ENCODE peak calls at places on chromosomes 4 and X, in four cellular contexts. One of them, this sample, is unnamed.

GRCh38 chr4:140789752-140790151 is 33.6 kb upstream of the TBC1D9 start:
- DNase-seq in stimulated activated CD8-positive, alpha-beta memory T cell treated with anti-CD3 and anti-CD28 coated beads, Interleukin-7, amount 100 ng/mL, for 24 hours: no peak
- DNase-seq in HEK293T: no peak
- DNase-seq in glomerular endothelial cell: no peak
- DNase-seq in this sample: no peak

GRCh38 chr4:153161599-153161971 is 42.7 kb upstream of the TRIM2 start:
- DNase-seq in glomerular endothelial cell: no peak
- DNase-seq in stimulated activated CD8-positive, alpha-beta memory T cell treated with anti-CD3 and anti-CD28 coated beads, Interleukin-7, amount 100 ng/mL, for 24 hours: no peak
- DNase-seq in HEK293T: no peak
- DNase-seq in this sample: no peak

GRCh38 chr4:148286043-148286442 is 156.2 kb downstream of the NR3C2 start:
- DNase-seq in stimulated activated CD8-positive, alpha-beta memory T cell treated with anti-CD3 and anti-CD28 coated beads, Interleukin-7, amount 100 ng/mL, for 24 hours: no peak
- DNase-seq in HEK293T: no peak
- DNase-seq in glomerular endothelial cell: no peak
- DNase-seq in this sample: no peak

GRCh38 chr4:3107271-3108185 is 33.0 kb downstream of the HTT start:
- DNase-seq in stimulated activated CD8-positive, alpha-beta memory T cell treated with anti-CD3 and anti-CD28 coated beads, Interleukin-7, amount 100 ng/mL, for 24 hours: no peak
- DNase-seq in HEK293T: no peak
- DNase-seq in glomerular endothelial cell: no peak
- DNase-seq in this sample: no peak

GRCh38 chrX:48703642-48704481 is 7.3 kb downstream of the SUV39H1 start:
- DNase-seq in HEK293T: no peak
- DNase-seq in stimulated activated CD8-positive, alpha-beta memory T cell treated with anti-CD3 and anti-CD28 coated beads, Interleukin-7, amount 100 ng/mL, for 24 hours: no peak
- DNase-seq in glomerular endothelial cell: no peak
- DNase-seq in this sample: no peak

GRCh38 chrX:9542106-9542764 is 77.4 kb downstream of the TBL1X start:
- DNase-seq in HEK293T: peak
- DNase-seq in glomerular endothelial cell: no peak
- DNase-seq in stimulated activated CD8-positive, alpha-beta memory T cell treated with anti-CD3 and anti-CD28 coated beads, Interleukin-7, amount 100 ng/mL, for 24 hours: no peak
- DNase-seq in this sample: no peak

GRCh38 chr4:122104184-122104583 is 47.9 kb upstream of the BLTP1 start:
- DNase-seq in stimulated activated CD8-positive, alpha-beta memory T cell treated with anti-CD3 and anti-CD28 coated beads, Interleukin-7, amount 100 ng/mL, for 24 hours: no peak
- DNase-seq in glomerular endothelial cell: no peak
- DNase-seq in HEK293T: no peak
- DNase-seq in this sample: no peak

GRCh38 chr4:156948738-156949137 is 22.9 kb downstream of the PDGFC start:
- DNase-seq in HEK293T: peak
- DNase-seq in stimulated activated CD8-positive, alpha-beta memory T cell treated with anti-CD3 and anti-CD28 coated beads, Interleukin-7, amount 100 ng/mL, for 24 hours: no peak
- DNase-seq in glomerular endothelial cell: no peak
- DNase-seq in this sample: no peak

GRCh38 chr4:90580271-90580825 is 453.2 kb downstream of the CCSER1 start:
- DNase-seq in HEK293T: no peak
- DNase-seq in glomerular endothelial cell: no peak
- DNase-seq in stimulated activated CD8-positive, alpha-beta memory T cell treated with anti-CD3 and anti-CD28 coated beads, Interleukin-7, amount 100 ng/mL, for 24 hours: no peak
- DNase-seq in this sample: no peak

GRCh38 chr4:100340534-100341364 is 150.5 kb upstream of the DDIT4L start:
- DNase-seq in HEK293T: no peak
- DNase-seq in stimulated activated CD8-positive, alpha-beta memory T cell treated with anti-CD3 and anti-CD28 coated beads, Interleukin-7, amount 100 ng/mL, for 24 hours: no peak
- DNase-seq in glomerular endothelial cell: no peak
- DNase-seq in this sample: no peak

GRCh38 chr4:8046925-8047541 is 107.4 kb upstream of the AFAP1 start:
- DNase-seq in HEK293T: no peak
- DNase-seq in stimulated activated CD8-positive, alpha-beta memory T cell treated with anti-CD3 and anti-CD28 coated beads, Interleukin-7, amount 100 ng/mL, for 24 hours: no peak
- DNase-seq in glomerular endothelial cell: no peak
- DNase-seq in this sample: no peak

GRCh38 chr4:13399257-13399656 is 84.9 kb downstream of the RAB28 start:
- DNase-seq in glomerular endothelial cell: no peak
- DNase-seq in HEK293T: no peak
- DNase-seq in stimulated activated CD8-positive, alpha-beta memory T cell treated with anti-CD3 and anti-CD28 coated beads, Interleukin-7, amount 100 ng/mL, for 24 hours: no peak
- DNase-seq in this sample: no peak

GRCh38 chr4:148443550-148444295 is 1.5 kb upstream of the NR3C2 start:
- DNase-seq in glomerular endothelial cell: no peak
- DNase-seq in HEK293T: peak
- DNase-seq in stimulated activated CD8-positive, alpha-beta memory T cell treated with anti-CD3 and anti-CD28 coated beads, Interleukin-7, amount 100 ng/mL, for 24 hours: no peak
- DNase-seq in this sample: no peak

GRCh38 chrX:140572724-140573123 is 67.9 kb upstream of the SOX3 start:
- DNase-seq in HEK293T: peak
- DNase-seq in glomerular endothelial cell: no peak
- DNase-seq in stimulated activated CD8-positive, alpha-beta memory T cell treated with anti-CD3 and anti-CD28 coated beads, Interleukin-7, amount 100 ng/mL, for 24 hours: no peak
- DNase-seq in this sample: no peak

GRCh38 chrX:48890934-48891401 is 6.6 kb downstream of the TIMM17B start:
- DNase-seq in HEK293T: no peak
- DNase-seq in stimulated activated CD8-positive, alpha-beta memory T cell treated with anti-CD3 and anti-CD28 coated beads, Interleukin-7, amount 100 ng/mL, for 24 hours: no peak
- DNase-seq in glomerular endothelial cell: no peak
- DNase-seq in this sample: no peak

GRCh38 chr4:7183161-7183560 is 9.2 kb upstream of the SORCS2 start:
- DNase-seq in HEK293T: no peak
- DNase-seq in stimulated activated CD8-positive, alpha-beta memory T cell treated with anti-CD3 and anti-CD28 coated beads, Interleukin-7, amount 100 ng/mL, for 24 hours: no peak
- DNase-seq in glomerular endothelial cell: no peak
- DNase-seq in this sample: no peak